ENCODE peak calls at places on chromosome 11, in nine cellular contexts. Q is adipocyte, C is HCT116, W is prostate gland, P is heart left ventricle, N is breast epithelium, J is AG04450, A is keratinocyte, R is lung. X is an unnamed sample.

GRCh38 chr11:68312117-68312779 is at the start of gene LRP5:
- DNase-seq in J (no peak), P (peak; percentile 31), N (no peak), C (no peak), A (no peak), R (no peak), W (no peak), Q (peak; percentile 78), X (no peak)

GRCh38 chr11:131601586-131601985 is 231.2 kb downstream of the NTM start:
- DNase-seq in P (no peak), R (no peak), A (no peak), C (no peak), W (no peak), J (no peak), Q (no peak), N (no peak), X (no peak)

GRCh38 chr11:46308632-46309419 is 31.4 kb downstream of the CREB3L1 start:
- DNase-seq in W (peak; percentile 69), Q (peak; percentile 83), C (peak; percentile 48), N (peak; percentile 83), J (no peak), P (peak; percentile 79), A (no peak), R (peak; percentile 68), X (peak; percentile 76)

GRCh38 chr11:65303542-65303941 is 11.1 kb upstream of the CDC42EP2 start:
- DNase-seq in Q (no peak), N (no peak), R (no peak), W (no peak), A (no peak), J (no peak), C (no peak), P (no peak), X (no peak)

GRCh38 chr11:11163256-11163655 is 189.8 kb downstream of the CSNK2A3 start:
- DNase-seq in Q (peak; percentile 37), N (no peak), P (no peak), W (no peak), R (no peak), C (peak; percentile 10), A (no peak), J (no peak), X (no peak)

GRCh38 chr11:108302121-108302785 is 79.4 kb downstream of the ATM start:
- DNase-seq in A (no peak), Q (peak; percentile 77), N (no peak), P (no peak), W (no peak), J (no peak), C (no peak), R (no peak), X (no peak)

GRCh38 chr11:57224537-57224936 is 12.5 kb downstream of the APLNR start:
- DNase-seq in A (no peak), W (no peak), P (no peak), N (no peak), Q (peak; percentile 50), R (no peak), C (no peak), J (no peak), X (no peak)

GRCh38 chr11:35911013-35911412 is 32.8 kb upstream of the LDLRAD3 start:
- DNase-seq in Q (no peak), W (no peak), A (no peak), R (no peak), P (no peak), J (no peak), N (no peak), C (no peak), X (no peak)

GRCh38 chr11:121479355-121479754 is 26.6 kb upstream of the SORL1-AS1 start:
- DNase-seq in R (no peak), P (no peak), Q (no peak), A (no peak), J (no peak), W (no peak), C (no peak), N (no peak), X (no peak)

GRCh38 chr11:72471005-72471898 is 36.9 kb upstream of the CLPB start:
- DNase-seq in J (peak; percentile 32), Q (peak; percentile 91), P (peak; percentile 54), R (peak; percentile 66), N (no peak), W (peak; percentile 56), A (no peak), C (peak; percentile 61), X (peak; percentile 57)

GRCh38 chr11:96013459-96014213 is 89.7 kb upstream of the MTMR2 start:
- DNase-seq in J (no peak), P (no peak), W (no peak), R (no peak), C (no peak), Q (no peak), A (no peak), N (no peak), X (no peak)

GRCh38 chr11:50102916-50103315 is 70.2 kb downstream of the OR4C45 start:
- DNase-seq in W (no peak), C (no peak), J (no peak), A (no peak), N (no peak), R (no peak), P (no peak), Q (no peak), X (no peak)

GRCh38 chr11:50098186-50098725 is 65.6 kb downstream of the OR4C45 start:
- DNase-seq in R (no peak), Q (no peak), W (no peak), C (no peak), J (no peak), N (no peak), P (no peak), A (no peak), X (no peak)
- H3K9me3 ChIP-seq in R (no peaks in the 10 kb centered on the region), Q (no peaks in the 10 kb centered on the region), W (no peaks in the 10 kb centered on the region), C (peaks cover 5% of the 10 kb centered on the region), J (peaks cover 37% of the 10 kb centered on the region), N (no peaks in the 10 kb centered on the region), P (no peaks in the 10 kb centered on the region), A (no peaks in the 10 kb centered on the region), X (no peaks in the 10 kb centered on the region)

DNA sequence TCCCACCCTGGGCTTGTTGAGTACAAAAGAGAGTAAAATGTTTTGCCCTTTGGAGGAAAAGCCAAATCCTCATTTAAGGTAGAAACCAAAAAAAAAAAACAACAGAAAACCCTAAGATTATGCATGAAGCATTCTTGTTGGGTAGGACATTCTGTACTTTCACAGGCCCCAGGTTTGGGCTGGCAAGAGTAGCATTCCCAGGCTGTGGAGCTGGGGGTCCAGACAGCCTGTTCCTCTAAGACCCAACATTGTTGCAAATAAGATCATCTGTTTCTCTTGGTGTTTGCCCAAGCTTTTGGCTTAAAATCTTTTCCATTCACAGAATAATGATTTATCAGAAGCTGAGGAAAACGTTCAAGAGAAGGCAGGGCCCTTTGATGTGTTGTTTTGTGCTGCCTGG is 123.8 kb downstream of the MICAL2 start:
- DNase-seq in Q (peak; percentile 54), P (no peak), N (no peak), J (no peak), A (no peak), W (no peak), R (no peak), C (no peak), X (no peak)
- H3K9me3 ChIP-seq in Q (peaks cover 6% of the 10 kb centered on the region), P (no peaks in the 10 kb centered on the region), N (no peaks in the 10 kb centered on the region), J (no peaks in the 10 kb centered on the region), A (no peaks in the 10 kb centered on the region), W (no peaks in the 10 kb centered on the region), R (no peaks in the 10 kb centered on the region), C (no peaks in the 10 kb centered on the region), X (no peaks in the 10 kb centered on the region)

DNA sequence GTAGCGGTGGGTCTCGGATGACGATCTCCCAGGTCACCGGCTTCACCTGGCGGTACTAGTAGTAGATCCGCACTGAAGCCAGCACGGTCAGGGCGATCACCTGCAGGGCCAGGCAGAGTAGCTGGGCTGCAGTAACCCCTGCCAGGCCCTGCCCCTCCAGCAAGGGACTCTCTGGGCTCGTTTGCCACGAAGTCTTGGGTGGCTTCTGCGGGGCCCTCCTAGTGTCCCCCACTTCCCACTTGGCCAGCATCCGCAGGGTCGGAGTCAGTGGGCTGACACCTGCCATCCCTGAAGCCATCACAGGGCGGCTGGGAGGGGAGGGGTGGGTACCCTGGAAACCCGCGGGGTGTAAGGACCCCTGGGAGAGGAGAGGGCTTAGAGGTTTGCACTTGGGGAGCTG is 214.0 kb downstream of the OR4C45 start:
- DNase-seq in N (no peak), Q (no peak), J (no peak), A (no peak), W (no peak), C (no peak), P (no peak), R (no peak), X (no peak)
- H3K9me3 ChIP-seq in N (peaks cover 13% of the 10 kb centered on the region), Q (no peaks in the 10 kb centered on the region), J (peaks cover 31% of the 10 kb centered on the region), A (peaks cover 2% of the 10 kb centered on the region), W (no peaks in the 10 kb centered on the region), C (peaks cover 7% of the 10 kb centered on the region), P (no peaks in the 10 kb centered on the region), R (no peaks in the 10 kb centered on the region), X (no peaks in the 10 kb centered on the region)

GRCh38 chr11:50077526-50077925 is 44.9 kb downstream of the OR4C45 start:
- DNase-seq in Q (no peak), J (no peak), A (no peak), W (no peak), R (no peak), P (no peak), N (no peak), C (no peak), X (no peak)

GRCh38 chr11:50078001-50078400 is 45.3 kb downstream of the OR4C45 start:
- DNase-seq in N (no peak), J (no peak), A (no peak), C (no peak), W (no peak), R (no peak), Q (no peak), P (no peak), X (no peak)

GRCh38 chr11:50074161-50074560 is 41.5 kb downstream of the OR4C45 start:
- DNase-seq in W (no peak), P (no peak), Q (no peak), R (no peak), C (no peak), A (no peak), N (no peak), J (no peak), X (no peak)

GRCh38 chr11:50073113-50074105 is 40.7 kb downstream of the OR4C45 start:
- DNase-seq in N (no peak), R (no peak), W (no peak), A (no peak), J (no peak), C (no peak), Q (no peak), P (no peak), X (no peak)

DNA sequence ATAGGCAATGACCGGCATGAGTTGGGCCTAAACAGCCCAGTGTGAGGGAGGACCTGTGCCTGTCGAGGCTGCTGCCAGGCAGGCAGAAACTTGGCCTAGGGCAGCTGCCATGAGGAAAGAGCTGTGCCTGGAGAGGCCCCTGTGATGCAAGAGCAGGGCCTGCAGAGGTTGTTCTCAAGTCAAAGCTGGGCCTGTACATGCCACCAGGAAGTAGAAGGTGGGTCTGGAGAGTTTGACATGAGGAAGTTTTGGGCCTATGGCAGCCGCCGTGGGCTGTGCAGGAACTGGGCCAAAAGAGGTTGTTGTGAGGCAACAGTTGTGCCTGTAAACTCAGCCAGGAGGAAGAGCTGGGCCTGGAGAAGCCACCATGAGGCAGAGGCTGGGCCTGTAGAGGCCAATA is 43.2 kb downstream of the OR4C45 start:
- DNase-seq in Q (no peak), J (no peak), C (no peak), N (no peak), P (no peak), A (no peak), R (no peak), W (no peak), X (no peak)
- H3K9me3 ChIP-seq in Q (no peaks in the 10 kb centered on the region), J (peaks cover 82% of the 10 kb centered on the region), C (peaks cover 5% of the 10 kb centered on the region), N (peaks cover 59% of the 10 kb centered on the region), P (no peaks in the 10 kb centered on the region), A (no peaks in the 10 kb centered on the region), R (no peaks in the 10 kb centered on the region), W (no peaks in the 10 kb centered on the region), X (no peaks in the 10 kb centered on the region)

X was measured in colonic mucosa.